ENCODE peak calls at places on chromosomes 1 and 21, in eight cellular contexts. One of them, this sample, is unnamed.

GRCh38 chr1:219416598-219417238 is 196.2 kb downstream of the ZC3H11B start:
- DNase-seq in OCI-LY7: peak
- DNase-seq in neural progenitor cell: peak
- DNase-seq in GM23248: peak
- DNase-seq in MM.1S: peak
- DNase-seq in GM23338: peak
- DNase-seq in HCT116: peak
- DNase-seq in SK-N-SH: peak
- DNase-seq in this sample: peak

GRCh38 chr1:100438375-100438774 is 86.1 kb downstream of the CDC14A start:
- DNase-seq in OCI-LY7: no peak
- DNase-seq in neural progenitor cell: no peak
- DNase-seq in GM23248: no peak
- DNase-seq in MM.1S: no peak
- DNase-seq in GM23338: no peak
- DNase-seq in HCT116: no peak
- DNase-seq in SK-N-SH: no peak
- DNase-seq in this sample: no peak

GRCh38 chr1:73343947-73344346 is 854.0 kb downstream of the LRRIQ3 start:
- DNase-seq in OCI-LY7: no peak
- DNase-seq in neural progenitor cell: no peak
- DNase-seq in GM23248: no peak
- DNase-seq in MM.1S: no peak
- DNase-seq in GM23338: no peak
- DNase-seq in HCT116: no peak
- DNase-seq in SK-N-SH: no peak
- DNase-seq in this sample: no peak

GRCh38 chr1:30718636-30719405 is 4.6 kb downstream of the MATN1 start:
- DNase-seq in OCI-LY7: peak
- DNase-seq in neural progenitor cell: peak
- DNase-seq in GM23248: peak
- DNase-seq in MM.1S: peak
- DNase-seq in GM23338: peak
- DNase-seq in HCT116: peak
- DNase-seq in SK-N-SH: peak
- DNase-seq in this sample: peak

GRCh38 chr1:52876843-52877242 is 34.3 kb downstream of the ZYG11A start:
- DNase-seq in OCI-LY7: no peak
- DNase-seq in neural progenitor cell: no peak
- DNase-seq in GM23248: no peak
- DNase-seq in MM.1S: no peak
- DNase-seq in GM23338: no peak
- DNase-seq in HCT116: no peak
- DNase-seq in SK-N-SH: no peak
- DNase-seq in this sample: no peak

GRCh38 chr1:90475623-90476022 is 241.5 kb downstream of the BARHL2 start:
- DNase-seq in OCI-LY7: no peak
- DNase-seq in neural progenitor cell: no peak
- DNase-seq in GM23248: peak
- DNase-seq in MM.1S: no peak
- DNase-seq in GM23338: peak
- DNase-seq in HCT116: peak
- DNase-seq in SK-N-SH: no peak
- DNase-seq in this sample: peak

GRCh38 chr1:119008483-119009299 is 20.5 kb upstream of the TBX15 start:
- DNase-seq in OCI-LY7: peak
- DNase-seq in neural progenitor cell: peak
- DNase-seq in GM23248: peak
- DNase-seq in MM.1S: peak
- DNase-seq in GM23338: peak
- DNase-seq in HCT116: peak
- DNase-seq in SK-N-SH: peak
- DNase-seq in this sample: peak

GRCh38 chr1:91948501-91949355 is 473 bp upstream of the BRDT start:
- DNase-seq in OCI-LY7: no peak
- DNase-seq in neural progenitor cell: no peak
- DNase-seq in GM23248: no peak
- DNase-seq in MM.1S: no peak
- DNase-seq in GM23338: peak
- DNase-seq in HCT116: no peak
- DNase-seq in SK-N-SH: no peak
- DNase-seq in this sample: no peak

GRCh38 chr1:107141491-107142369 is 891 bp downstream of the NTNG1 start:
- DNase-seq in OCI-LY7: peak
- DNase-seq in neural progenitor cell: peak
- DNase-seq in GM23248: peak
- DNase-seq in MM.1S: peak
- DNase-seq in GM23338: peak
- DNase-seq in HCT116: peak
- DNase-seq in SK-N-SH: peak
- DNase-seq in this sample: peak

GRCh38 chr1:1357871-1358432 is 403 bp downstream of the MXRA8 start:
- DNase-seq in OCI-LY7: no peak
- DNase-seq in neural progenitor cell: no peak
- DNase-seq in GM23248: peak
- DNase-seq in MM.1S: no peak
- DNase-seq in GM23338: no peak
- DNase-seq in HCT116: no peak
- DNase-seq in SK-N-SH: no peak
- DNase-seq in this sample: peak

GRCh38 chr1:24186993-24187790 is at the start of gene IFNLR1:
- DNase-seq in OCI-LY7: peak
- DNase-seq in neural progenitor cell: peak
- DNase-seq in GM23248: peak
- DNase-seq in MM.1S: peak
- DNase-seq in GM23338: peak
- DNase-seq in HCT116: peak
- DNase-seq in SK-N-SH: peak
- DNase-seq in this sample: peak

GRCh38 chr1:204618148-204618760 is 67.3 kb downstream of the LRRN2 start:
- DNase-seq in OCI-LY7: no peak
- DNase-seq in neural progenitor cell: no peak
- DNase-seq in GM23248: no peak
- DNase-seq in MM.1S: no peak
- DNase-seq in GM23338: no peak
- DNase-seq in HCT116: no peak
- DNase-seq in SK-N-SH: no peak
- DNase-seq in this sample: no peak

GRCh38 chr1:165481820-165482532 is 37.0 kb upstream of the RXRG start:
- DNase-seq in OCI-LY7: no peak
- DNase-seq in neural progenitor cell: no peak
- DNase-seq in GM23248: peak
- DNase-seq in MM.1S: peak
- DNase-seq in GM23338: peak
- DNase-seq in HCT116: peak
- DNase-seq in SK-N-SH: no peak
- DNase-seq in this sample: peak

GRCh38 chr21:40377135-40377534 is 469.8 kb downstream of the DSCAM start:
- DNase-seq in OCI-LY7: no peak
- DNase-seq in neural progenitor cell: no peak
- DNase-seq in GM23248: no peak
- DNase-seq in MM.1S: no peak
- DNase-seq in GM23338: no peak
- DNase-seq in HCT116: no peak
- DNase-seq in SK-N-SH: no peak
- DNase-seq in this sample: no peak

GRCh38 chr1:33985656-33986055 is 121.8 kb downstream of the HMGB4 start:
- DNase-seq in OCI-LY7: no peak
- DNase-seq in neural progenitor cell: no peak
- DNase-seq in GM23248: peak
- DNase-seq in MM.1S: no peak
- DNase-seq in GM23338: no peak
- DNase-seq in HCT116: no peak
- DNase-seq in SK-N-SH: no peak
- DNase-seq in this sample: peak

GRCh38 chr21:15309721-15310120 is 244.9 kb upstream of the NRIP1 start:
- DNase-seq in OCI-LY7: no peak
- DNase-seq in neural progenitor cell: no peak
- DNase-seq in GM23248: peak
- DNase-seq in MM.1S: no peak
- DNase-seq in GM23338: no peak
- DNase-seq in HCT116: no peak
- DNase-seq in SK-N-SH: no peak
- DNase-seq in this sample: no peak

GRCh38 chr1:58249729-58250586 is 296.6 kb downstream of the OMA1 start:
- DNase-seq in OCI-LY7: no peak
- DNase-seq in neural progenitor cell: peak
- DNase-seq in GM23248: peak
- DNase-seq in MM.1S: no peak
- DNase-seq in GM23338: peak
- DNase-seq in HCT116: no peak
- DNase-seq in SK-N-SH: peak
- DNase-seq in this sample: peak

GRCh38 chr1:119554188-119554587 is 47.2 kb downstream of the HSD3B1 start:
- DNase-seq in OCI-LY7: no peak
- DNase-seq in neural progenitor cell: no peak
- DNase-seq in GM23248: peak
- DNase-seq in MM.1S: no peak
- DNase-seq in GM23338: no peak
- DNase-seq in HCT116: no peak
- DNase-seq in SK-N-SH: peak
- DNase-seq in this sample: peak

DNA sequence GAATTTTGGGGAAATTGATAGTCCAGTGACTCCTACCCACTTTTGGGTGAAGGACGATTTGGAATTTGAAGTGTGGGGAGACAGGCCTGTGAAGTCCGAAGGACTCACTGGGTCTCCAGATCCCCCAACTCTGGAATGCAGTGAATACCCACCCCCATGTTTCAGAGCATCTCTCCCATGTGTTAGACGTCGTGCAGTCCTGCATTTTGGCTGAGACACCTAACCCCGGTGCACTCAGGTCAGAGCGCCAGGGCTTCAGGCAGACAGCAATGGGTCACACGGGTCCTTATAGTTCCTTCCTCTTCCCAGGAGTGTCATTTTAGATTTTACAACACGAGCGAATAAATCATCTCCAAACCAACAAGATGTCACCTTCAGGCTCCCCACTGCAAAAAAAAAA is 5.1 kb downstream of the PRRX1 start:
- DNase-seq in OCI-LY7: no peak
- DNase-seq in neural progenitor cell: peak
- DNase-seq in GM23248: peak
- DNase-seq in MM.1S: no peak
- DNase-seq in GM23338: peak
- DNase-seq in HCT116: no peak
- DNase-seq in SK-N-SH: no peak
- DNase-seq in this sample: no peak
- H3K4me3 ChIP-seq in OCI-LY7: no peak
- H3K4me3 ChIP-seq in neural progenitor cell: no peak
- H3K4me3 ChIP-seq in GM23248: peak
- H3K4me3 ChIP-seq in MM.1S: no peak
- H3K4me3 ChIP-seq in GM23338: peak
- H3K4me3 ChIP-seq in HCT116: no peak
- H3K4me3 ChIP-seq in SK-N-SH: peak
- H3K4me3 ChIP-seq in this sample: no peak

DNA sequence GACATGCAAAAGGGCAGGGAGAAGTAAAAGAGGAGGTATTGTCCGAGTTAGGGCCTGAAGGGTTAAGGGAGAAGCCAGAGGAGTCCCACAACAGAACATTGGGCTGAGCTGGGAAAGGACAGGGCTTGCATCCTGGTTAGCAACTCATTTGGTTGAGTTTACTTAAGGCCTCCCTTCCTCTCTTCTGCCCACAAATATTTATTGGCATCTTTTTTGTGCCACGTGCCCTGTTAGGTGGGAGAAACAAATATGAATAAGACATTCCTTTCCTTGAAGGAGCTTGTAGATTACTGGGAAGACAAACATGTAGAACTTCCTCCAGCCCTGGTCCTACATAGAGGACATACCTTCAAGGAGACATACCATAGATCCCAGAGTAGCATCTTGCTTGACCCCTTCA is 53.0 kb upstream of the PRELP start:
- DNase-seq in OCI-LY7: no peak
- DNase-seq in neural progenitor cell: no peak
- DNase-seq in GM23248: peak
- DNase-seq in MM.1S: no peak
- DNase-seq in GM23338: no peak
- DNase-seq in HCT116: no peak
- DNase-seq in SK-N-SH: no peak
- DNase-seq in this sample: no peak
- TF ChIP-seq EZH2phosphoT487 in OCI-LY7: no peak
- TF ChIP-seq EZH2phosphoT487 in neural progenitor cell: no peak
- TF ChIP-seq EZH2phosphoT487 in GM23248: no peak
- TF ChIP-seq EZH2phosphoT487 in MM.1S: no peak
- TF ChIP-seq EZH2phosphoT487 in GM23338: no peak
- TF ChIP-seq EZH2phosphoT487 in HCT116: no peak
- TF ChIP-seq EZH2phosphoT487 in SK-N-SH: no peak
- TF ChIP-seq EZH2phosphoT487 in this sample: no peak

GRCh38 chr1:8070381-8070811 is 44.3 kb upstream of the ERRFI1 start:
- DNase-seq in OCI-LY7: no peak
- DNase-seq in neural progenitor cell: no peak
- DNase-seq in GM23248: no peak
- DNase-seq in MM.1S: no peak
- DNase-seq in GM23338: peak
- DNase-seq in HCT116: peak
- DNase-seq in SK-N-SH: no peak
- DNase-seq in this sample: peak
- H3K27ac ChIP-seq in OCI-LY7: no peak
- H3K27ac ChIP-seq in neural progenitor cell: no peak
- H3K27ac ChIP-seq in GM23248: no peak
- H3K27ac ChIP-seq in MM.1S: no peak
- H3K27ac ChIP-seq in GM23338: no peak
- H3K27ac ChIP-seq in HCT116: peak
- H3K27ac ChIP-seq in SK-N-SH: no peak
- H3K27ac ChIP-seq in this sample: peak

GRCh38 chr21:34890724-34891609 is 158.1 kb downstream of the RUNX1 start:
- DNase-seq in OCI-LY7: no peak
- DNase-seq in neural progenitor cell: peak
- DNase-seq in GM23248: peak
- DNase-seq in MM.1S: no peak
- DNase-seq in GM23338: peak
- DNase-seq in HCT116: no peak
- DNase-seq in SK-N-SH: peak
- DNase-seq in this sample: peak

GRCh38 chr21:34890258-34890723 is 158.8 kb downstream of the RUNX1 start:
- DNase-seq in OCI-LY7: no peak
- DNase-seq in neural progenitor cell: no peak
- DNase-seq in GM23248: no peak
- DNase-seq in MM.1S: no peak
- DNase-seq in GM23338: peak
- DNase-seq in HCT116: no peak
- DNase-seq in SK-N-SH: no peak
- DNase-seq in this sample: no peak

GRCh38 chr21:34892196-34892595 is 156.9 kb downstream of the RUNX1 start:
- DNase-seq in OCI-LY7: no peak
- DNase-seq in neural progenitor cell: no peak
- DNase-seq in GM23248: no peak
- DNase-seq in MM.1S: peak
- DNase-seq in GM23338: no peak
- DNase-seq in HCT116: no peak
- DNase-seq in SK-N-SH: no peak
- DNase-seq in this sample: no peak

GRCh38 chr21:34889537-34890257 is 159.4 kb downstream of the RUNX1 start:
- DNase-seq in OCI-LY7: peak
- DNase-seq in neural progenitor cell: peak
- DNase-seq in GM23248: peak
- DNase-seq in MM.1S: peak
- DNase-seq in GM23338: peak
- DNase-seq in HCT116: no peak
- DNase-seq in SK-N-SH: peak
- DNase-seq in this sample: peak

DNA sequence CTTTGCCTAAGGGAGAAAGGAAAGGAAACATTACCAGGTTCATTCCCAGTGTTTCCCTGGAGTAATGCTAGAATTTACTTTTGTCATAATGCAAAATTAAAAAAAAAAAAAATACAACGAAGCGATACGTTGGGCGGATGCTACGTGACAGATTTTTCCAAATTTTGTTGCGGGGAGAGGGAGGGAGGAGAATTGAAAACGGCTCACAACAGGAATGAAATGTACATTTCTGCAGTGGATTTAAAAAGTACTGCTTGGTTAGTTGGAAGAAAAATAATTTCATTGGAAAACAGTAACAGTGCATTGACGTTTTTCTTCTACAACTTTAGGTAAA is 157.5 kb downstream of the RUNX1 start:
- DNase-seq in OCI-LY7: no peak
- DNase-seq in neural progenitor cell: no peak
- DNase-seq in GM23248: no peak
- DNase-seq in MM.1S: no peak
- DNase-seq in GM23338: no peak
- DNase-seq in HCT116: no peak
- DNase-seq in SK-N-SH: no peak
- DNase-seq in this sample: no peak
- H3K4me3 ChIP-seq in OCI-LY7: no peak
- H3K4me3 ChIP-seq in neural progenitor cell: peak
- H3K4me3 ChIP-seq in GM23248: peak
- H3K4me3 ChIP-seq in MM.1S: no peak
- H3K4me3 ChIP-seq in GM23338: peak
- H3K4me3 ChIP-seq in HCT116: no peak
- H3K4me3 ChIP-seq in SK-N-SH: peak
- H3K4me3 ChIP-seq in this sample: peak